ENCODE peak calls at places on chromosomes 2 and 18, in five cellular contexts. One of them, this sample, is unnamed.

GRCh38 chr2:138176862-138177439 is 212.7 kb downstream of the HNMT start:
- DNase-seq in H1: no peak
- DNase-seq in HepG2: peak
- DNase-seq in GM12878: no peak
- DNase-seq in NT2/D1: no peak
- DNase-seq in this sample: no peak

GRCh38 chr18:50410008-50410407 is 35.2 kb downstream of the SKA1 start:
- DNase-seq in NT2/D1: no peak
- DNase-seq in GM12878: no peak
- DNase-seq in H1: no peak
- DNase-seq in HepG2: no peak
- DNase-seq in this sample: no peak

GRCh38 chr2:95374916-95375471 is 27.5 kb upstream of the FAHD2A start:
- DNase-seq in GM12878: no peak
- DNase-seq in NT2/D1: no peak
- DNase-seq in H1: no peak
- DNase-seq in HepG2: no peak
- DNase-seq in this sample: no peak

GRCh38 chr2:111918383-111918806 is 20.0 kb downstream of the MERTK start:
- DNase-seq in NT2/D1: no peak
- DNase-seq in HepG2: no peak
- DNase-seq in GM12878: no peak
- DNase-seq in H1: no peak
- DNase-seq in this sample: no peak

GRCh38 chr18:4250141-4250540 is 205.0 kb downstream of the DLGAP1 start:
- DNase-seq in GM12878: no peak
- DNase-seq in NT2/D1: no peak
- DNase-seq in H1: no peak
- DNase-seq in HepG2: no peak
- DNase-seq in this sample: no peak

GRCh38 chr2:71457123-71457958 is 4.0 kb downstream of the DYSF start:
- DNase-seq in GM12878: no peak
- DNase-seq in NT2/D1: no peak
- DNase-seq in HepG2: no peak
- DNase-seq in H1: peak
- DNase-seq in this sample: no peak

GRCh38 chr2:240289701-240290431 is 145.6 kb upstream of the GPC1 start:
- DNase-seq in NT2/D1: no peak
- DNase-seq in HepG2: no peak
- DNase-seq in H1: no peak
- DNase-seq in GM12878: no peak
- DNase-seq in this sample: no peak

GRCh38 chr2:81299841-81300240 is 995.3 kb upstream of the LRRTM1 start:
- DNase-seq in H1: no peak
- DNase-seq in GM12878: no peak
- DNase-seq in HepG2: no peak
- DNase-seq in NT2/D1: no peak
- DNase-seq in this sample: no peak

GRCh38 chr2:97870396-97870843 is 125.3 kb downstream of the TMEM131 start:
- DNase-seq in NT2/D1: no peak
- DNase-seq in HepG2: peak
- DNase-seq in GM12878: peak
- DNase-seq in H1: no peak
- DNase-seq in this sample: no peak

GRCh38 chr2:60551241-60552095 is 2.0 kb downstream of the BCL11A start:
- DNase-seq in GM12878: no peak
- DNase-seq in HepG2: no peak
- DNase-seq in H1: peak
- DNase-seq in NT2/D1: no peak
- DNase-seq in this sample: peak

GRCh38 chr2:98807221-98807620 is 76.3 kb upstream of the MGAT4A start:
- DNase-seq in HepG2: no peak
- DNase-seq in GM12878: no peak
- DNase-seq in H1: no peak
- DNase-seq in NT2/D1: no peak
- DNase-seq in this sample: no peak

GRCh38 chr18:57921708-57922107 is 118.6 kb upstream of the ATP8B1 start:
- DNase-seq in NT2/D1: no peak
- DNase-seq in HepG2: peak
- DNase-seq in H1: no peak
- DNase-seq in GM12878: no peak
- DNase-seq in this sample: no peak

GRCh38 chr2:109144271-109144670 is 15.3 kb downstream of the SH3RF3 start:
- DNase-seq in GM12878: no peak
- DNase-seq in NT2/D1: no peak
- DNase-seq in H1: no peak
- DNase-seq in HepG2: no peak
- DNase-seq in this sample: no peak

GRCh38 chr2:12227941-12228608 is 481.6 kb downstream of the LPIN1 start:
- DNase-seq in GM12878: no peak
- DNase-seq in H1: no peak
- DNase-seq in HepG2: no peak
- DNase-seq in NT2/D1: no peak
- DNase-seq in this sample: no peak

GRCh38 chr2:86235196-86235980 is 36.1 kb downstream of the MRPL35 start:
- DNase-seq in NT2/D1: no peak
- DNase-seq in H1: no peak
- DNase-seq in HepG2: peak
- DNase-seq in GM12878: no peak
- DNase-seq in this sample: no peak

GRCh38 chr2:27720004-27720551 is 51.4 kb upstream of the MRPL33 start:
- DNase-seq in NT2/D1: no peak
- DNase-seq in GM12878: no peak
- DNase-seq in HepG2: peak
- DNase-seq in H1: no peak
- DNase-seq in this sample: no peak

GRCh38 chr18:14930076-14930475 is 182.1 kb downstream of the ANKRD30B start:
- DNase-seq in NT2/D1: no peak
- DNase-seq in HepG2: no peak
- DNase-seq in GM12878: no peak
- DNase-seq in H1: no peak
- DNase-seq in this sample: no peak

GRCh38 chr18:14927701-14928100 is 179.7 kb downstream of the ANKRD30B start:
- DNase-seq in HepG2: no peak
- DNase-seq in NT2/D1: no peak
- DNase-seq in GM12878: no peak
- DNase-seq in H1: no peak
- DNase-seq in this sample: no peak

GRCh38 chr18:14925281-14925709 is 177.3 kb downstream of the ANKRD30B start:
- DNase-seq in NT2/D1: no peak
- DNase-seq in HepG2: no peak
- DNase-seq in GM12878: no peak
- DNase-seq in H1: no peak
- DNase-seq in this sample: no peak

GRCh38 chr18:14930576-14930975 is 182.6 kb downstream of the ANKRD30B start:
- DNase-seq in NT2/D1: no peak
- DNase-seq in HepG2: no peak
- DNase-seq in GM12878: no peak
- DNase-seq in H1: no peak
- DNase-seq in this sample: no peak

GRCh38 chr18:14928396-14928795 is 180.4 kb downstream of the ANKRD30B start:
- DNase-seq in H1: no peak
- DNase-seq in NT2/D1: no peak
- DNase-seq in HepG2: no peak
- DNase-seq in GM12878: no peak
- DNase-seq in this sample: no peak
- TF ChIP-seq SUZ12 in H1: no peak
- TF ChIP-seq SUZ12 in NT2/D1: no peak
- TF ChIP-seq SUZ12 in HepG2: no peak
- TF ChIP-seq SUZ12 in GM12878: no peak
- TF ChIP-seq SUZ12 in this sample: no peak

GRCh38 chr2:216318470-216318869 is 53.8 kb downstream of the MARCHF4 start:
- DNase-seq in H1: no peak
- DNase-seq in GM12878: no peak
- DNase-seq in HepG2: no peak
- DNase-seq in NT2/D1: no peak
- DNase-seq in this sample: no peak
- TF ChIP-seq SUZ12 in H1: no peak
- TF ChIP-seq SUZ12 in GM12878: no peak
- TF ChIP-seq SUZ12 in HepG2: no peak
- TF ChIP-seq SUZ12 in NT2/D1: no peak
- TF ChIP-seq SUZ12 in this sample: no peak

DNA sequence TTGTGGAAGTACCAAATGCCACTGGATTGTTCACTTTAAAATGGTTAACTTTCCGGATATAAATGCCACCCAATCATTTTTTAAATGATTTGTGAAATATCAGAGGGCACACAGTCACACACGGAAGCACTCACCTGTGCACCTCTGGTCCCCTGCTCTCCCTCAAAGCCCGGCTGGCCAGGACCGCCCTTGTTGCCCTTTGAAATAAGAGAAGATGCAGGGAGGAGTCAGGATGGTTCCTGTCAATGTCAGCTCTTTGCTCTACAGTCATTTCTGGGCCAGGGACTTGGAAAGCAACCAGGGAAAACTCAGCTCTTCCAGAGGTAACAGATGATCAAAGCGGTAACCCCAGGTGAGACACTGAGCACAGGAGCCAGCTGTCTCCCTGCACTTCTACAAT is 60.8 kb downstream of the COL6A3 start:
- DNase-seq in HepG2: no peak
- DNase-seq in NT2/D1: no peak
- DNase-seq in GM12878: no peak
- DNase-seq in H1: no peak
- DNase-seq in this sample: no peak
- TF ChIP-seq SUZ12 in HepG2: no peak
- TF ChIP-seq SUZ12 in NT2/D1: no peak
- TF ChIP-seq SUZ12 in GM12878: no peak
- TF ChIP-seq SUZ12 in H1: no peak
- TF ChIP-seq SUZ12 in this sample: no peak

GRCh38 chr2:107009275-107009674 is 123.3 kb upstream of the ST6GAL2 start:
- DNase-seq in GM12878: no peak
- DNase-seq in H1: no peak
- DNase-seq in HepG2: no peak
- DNase-seq in NT2/D1: no peak
- DNase-seq in this sample: no peak
- TF ChIP-seq SUZ12 in GM12878: no peak
- TF ChIP-seq SUZ12 in H1: no peak
- TF ChIP-seq SUZ12 in HepG2: no peak
- TF ChIP-seq SUZ12 in NT2/D1: no peak
- TF ChIP-seq SUZ12 in this sample: no peak

DNA sequence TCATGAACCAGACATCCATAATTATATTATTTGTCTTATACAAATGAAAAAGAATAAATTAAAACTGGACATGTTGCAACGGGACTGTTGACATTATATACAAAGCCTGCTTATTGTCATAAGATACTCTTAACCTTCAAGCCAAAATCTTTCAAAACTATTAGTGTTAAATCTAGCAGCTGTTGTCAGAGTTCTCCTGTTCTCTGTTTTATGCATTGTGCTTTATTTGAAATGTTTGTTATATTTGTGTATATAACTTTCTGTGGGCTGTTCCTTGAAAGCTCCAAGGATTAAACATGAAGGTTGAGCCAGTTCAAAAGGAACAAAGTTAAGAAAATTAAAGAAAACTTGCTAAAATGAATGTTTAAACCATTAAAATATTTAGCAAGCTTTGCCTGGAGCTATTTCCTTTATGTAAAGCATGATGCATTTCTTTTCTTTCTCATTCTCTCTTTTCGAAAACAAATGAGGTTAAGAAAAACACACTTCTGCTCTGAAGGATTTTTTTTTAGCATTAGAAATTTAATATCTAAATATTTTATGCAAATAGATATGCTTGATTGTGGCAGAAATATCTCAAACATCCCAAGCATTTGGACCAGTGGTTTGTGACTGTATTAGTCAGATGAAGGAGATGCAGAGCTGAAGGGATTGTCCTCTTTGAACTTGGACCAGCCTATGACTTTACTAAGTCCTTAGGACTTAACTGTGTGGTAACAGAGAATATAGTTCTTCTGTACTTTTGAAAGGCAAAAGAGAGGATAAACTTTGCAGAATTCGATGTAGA is 335.7 kb upstream of the NT5C1B start:
- DNase-seq in GM12878: no peak
- DNase-seq in H1: no peak
- DNase-seq in HepG2: no peak
- DNase-seq in NT2/D1: no peak
- DNase-seq in this sample: no peak
- TF ChIP-seq SUZ12 in GM12878: no peak
- TF ChIP-seq SUZ12 in H1: no peak
- TF ChIP-seq SUZ12 in HepG2: no peak
- TF ChIP-seq SUZ12 in NT2/D1: no peak
- TF ChIP-seq SUZ12 in this sample: no peak

GRCh38 chr2:189210250-189211075 is 30.9 kb upstream of the COL5A2 start:
- DNase-seq in HepG2: no peak
- DNase-seq in GM12878: no peak
- DNase-seq in NT2/D1: no peak
- DNase-seq in H1: no peak
- DNase-seq in this sample: no peak
- TF ChIP-seq SUZ12 in HepG2: no peak
- TF ChIP-seq SUZ12 in GM12878: no peak
- TF ChIP-seq SUZ12 in NT2/D1: no peak
- TF ChIP-seq SUZ12 in H1: no peak
- TF ChIP-seq SUZ12 in this sample: no peak

This sample was measured in HEK293T.